ENCODE peak calls at places on chromosomes 1 and 21, in six cellular contexts. A is ovary, W is A549, K is neural progenitor cell, U is keratinocyte, N is Peyer's patch. T is an unnamed sample.

GRCh38 chr1:11841245-11842153 is 6.1 kb downstream of the NPPA start:
- DNase-seq in K (no peak), N (no peak), W (no peak), U (no peak), A (no peak), T (no peak)

GRCh38 chr1:204506091-204506968 is 9.9 kb upstream of the MDM4 start:
- DNase-seq in A (peak; percentile 76), N (no peak), W (peak; percentile 62), U (peak; percentile 83), K (peak; percentile 88), T (peak; percentile 60)

GRCh38 chr1:61496501-61496900 is 228.4 kb downstream of the TM2D1 start:
- DNase-seq in U (peak; percentile 67), N (no peak), W (peak; percentile 46), K (no peak), A (no peak), T (peak; percentile 56)

GRCh38 chr21:31136891-31137290 is 98.6 kb upstream of the KRTAP19-8 start:
- DNase-seq in A (no peak), K (no peak), N (no peak), W (no peak), U (no peak), T (no peak)

GRCh38 chr1:185894806-185895205 is 160.6 kb downstream of the HMCN1 start:
- DNase-seq in N (no peak), W (no peak), A (no peak), U (no peak), K (no peak), T (no peak)

GRCh38 chr1:193569696-193570269 is 383.4 kb upstream of the B3GALT2 start:
- DNase-seq in U (peak; percentile 4), K (no peak), A (no peak), N (no peak), W (no peak), T (no peak)

GRCh38 chr1:7116001-7116400 is 330.7 kb downstream of the CAMTA1 start:
- DNase-seq in N (no peak), A (no peak), W (no peak), U (no peak), K (no peak), T (no peak)

GRCh38 chr1:190205713-190206112 is 272.0 kb downstream of the BRINP3 start:
- DNase-seq in K (no peak), W (no peak), A (no peak), N (no peak), U (no peak), T (no peak)

GRCh38 chr1:111909010-111909409 is 80.5 kb downstream of the KCND3 start:
- DNase-seq in K (peak; percentile 58), N (no peak), W (no peak), A (no peak), U (no peak), T (no peak)

GRCh38 chr1:109181085-109181806 is 32.5 kb upstream of the SARS1 start:
- DNase-seq in N (no peak), K (no peak), U (no peak), W (peak; percentile 69), A (no peak), T (no peak)

GRCh38 chr1:94093996-94094395 is 27.0 kb downstream of the ABCA4 start:
- DNase-seq in A (no peak), W (no peak), K (no peak), N (no peak), U (no peak), T (no peak)

GRCh38 chr21:35178098-35178497 is 129.0 kb upstream of the RUNX1 start:
- DNase-seq in A (no peak), K (no peak), W (no peak), N (no peak), U (no peak), T (no peak)

GRCh38 chr1:233114159-233114558 is 163.7 kb downstream of the NTPCR start:
- DNase-seq in A (no peak), K (no peak), W (peak; percentile 8), N (no peak), U (no peak), T (peak; percentile 64)

GRCh38 chr1:24322636-24323177 is 3.5 kb downstream of the GRHL3 start:
- DNase-seq in N (no peak), W (no peak), K (no peak), A (no peak), U (no peak), T (no peak)

GRCh38 chr1:150902751-150903150 is 15.8 kb downstream of the CTXND2 start:
- DNase-seq in K (no peak), A (no peak), N (no peak), U (no peak), W (no peak), T (no peak)

GRCh38 chr1:61636814-61637213 is 88.1 kb downstream of the TM2D1 start:
- DNase-seq in W (no peak), K (no peak), N (no peak), A (no peak), U (no peak), T (no peak)

GRCh38 chr1:228955691-228956090 is 220.4 kb downstream of the RHOU start:
- DNase-seq in W (no peak), K (no peak), U (no peak), A (no peak), N (no peak), T (no peak)

GRCh38 chr1:230507671-230508407 is 81.7 kb upstream of the PGBD5 start:
- DNase-seq in K (no peak), W (no peak), N (no peak), U (no peak), A (no peak), T (peak; percentile 70)

GRCh38 chr1:66533804-66534745 is at the start of gene SGIP1:
- DNase-seq in N (peak; percentile 51), K (peak; percentile 77), U (no peak), W (no peak), A (peak; percentile 51), T (no peak)

GRCh38 chr1:221994939-221995338 is 253.1 kb upstream of the DUSP10 start:
- DNase-seq in A (no peak), U (no peak), W (no peak), N (no peak), K (no peak), T (peak; percentile 57)

DNA sequence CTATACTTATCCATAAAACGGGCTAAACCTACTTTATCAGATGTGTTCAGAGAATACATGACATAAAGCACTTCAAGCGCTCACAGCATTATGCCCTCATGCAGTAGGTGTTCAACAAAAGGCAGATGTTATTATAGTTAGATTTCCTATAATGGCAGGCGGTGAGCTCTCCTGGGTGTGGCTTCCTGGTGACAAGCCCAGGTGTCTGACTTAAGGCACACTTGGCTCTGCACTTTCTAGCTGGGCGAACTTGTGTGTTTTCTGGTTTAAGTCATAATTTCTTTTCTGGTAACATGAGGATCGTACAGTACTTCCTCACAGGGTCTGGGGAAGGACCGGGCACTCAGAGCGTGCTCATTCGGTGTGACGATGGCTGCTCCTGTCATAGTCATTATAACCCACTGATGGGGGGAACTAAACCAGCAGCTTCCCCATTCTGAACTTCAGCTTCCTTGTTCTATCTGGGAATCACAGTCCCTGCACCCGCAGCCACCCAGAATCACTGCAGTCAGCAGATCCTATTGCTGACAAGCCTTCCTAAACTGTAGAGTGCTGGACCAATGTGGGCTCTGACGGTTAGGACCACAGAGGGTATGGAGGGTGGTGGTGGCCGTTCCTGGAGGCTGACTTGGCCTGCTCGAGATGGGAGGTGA is 52.8 kb downstream of the IGSF21 start:
- DNase-seq in K (no peak), N (no peak), A (no peak), W (no peak), U (no peak), T (no peak)
- H3K27ac ChIP-seq in K (no peak overlapping the region), N (peak overlapping the region; percentile 52), A (no peak overlapping the region), W (no peak overlapping the region), U (no peak overlapping the region), T (no peak overlapping the region)

GRCh38 chr1:8204823-8205222 is 113.1 kb upstream of the SLC45A1 start:
- DNase-seq in U (no peak), K (no peak), N (no peak), A (no peak), W (no peak), T (no peak)

GRCh38 chr1:8201331-8201861 is 116.5 kb upstream of the SLC45A1 start:
- DNase-seq in N (no peak), A (no peak), W (peak; percentile 22), K (peak; percentile 20), U (no peak), T (no peak)

GRCh38 chr1:8203551-8203950 is 114.4 kb upstream of the SLC45A1 start:
- DNase-seq in A (no peak), U (no peak), N (no peak), K (no peak), W (no peak), T (no peak)

GRCh38 chr1:8202182-8202905 is 115.6 kb upstream of the SLC45A1 start:
- DNase-seq in K (peak; percentile 47), N (peak; percentile 60), U (no peak), W (peak; percentile 78), A (peak; percentile 83), T (peak; percentile 73)

DNA sequence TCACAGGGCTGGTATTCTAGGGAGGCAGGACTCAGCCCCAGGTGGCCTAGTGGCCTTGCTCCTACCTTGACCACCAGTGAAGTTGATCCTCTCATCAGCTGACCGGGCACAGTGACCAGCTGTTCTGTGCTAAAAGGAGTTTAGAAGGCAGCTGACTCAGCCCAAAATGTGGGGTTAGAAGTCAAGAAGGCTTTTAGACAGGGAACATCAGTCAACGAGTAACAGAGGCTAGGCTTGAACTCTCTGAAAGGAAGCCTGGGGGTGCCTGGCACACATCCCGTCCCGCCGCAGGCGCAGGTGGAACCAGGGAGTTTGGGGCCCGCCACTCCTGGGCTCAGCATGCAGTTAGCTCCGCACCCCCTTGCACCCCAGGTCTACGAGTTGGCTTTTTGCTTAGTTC is 114.9 kb upstream of the SLC45A1 start:
- DNase-seq in U (no peak), A (peak; percentile 45), W (no peak), N (no peak), K (no peak), T (no peak)
- H3K27ac ChIP-seq in U (no peak overlapping the region), A (peak overlapping the region; percentile 96), W (peak overlapping the region; percentile 98), N (peak overlapping the region; percentile 56), K (no peak overlapping the region), T (peak overlapping the region; percentile 96)

GRCh38 chr1:8870605-8871538 is 7.6 kb downstream of the ENO1 start:
- DNase-seq in N (no peak), K (no peak), U (no peak), A (no peak), W (no peak), T (no peak)
- H3K27ac ChIP-seq in N (peak overlapping the region; percentile 74), K (no peak overlapping the region), U (peak overlapping the region; percentile 7), A (no peak overlapping the region), W (peak overlapping the region; percentile 99), T (peak overlapping the region; percentile 98)

DNA sequence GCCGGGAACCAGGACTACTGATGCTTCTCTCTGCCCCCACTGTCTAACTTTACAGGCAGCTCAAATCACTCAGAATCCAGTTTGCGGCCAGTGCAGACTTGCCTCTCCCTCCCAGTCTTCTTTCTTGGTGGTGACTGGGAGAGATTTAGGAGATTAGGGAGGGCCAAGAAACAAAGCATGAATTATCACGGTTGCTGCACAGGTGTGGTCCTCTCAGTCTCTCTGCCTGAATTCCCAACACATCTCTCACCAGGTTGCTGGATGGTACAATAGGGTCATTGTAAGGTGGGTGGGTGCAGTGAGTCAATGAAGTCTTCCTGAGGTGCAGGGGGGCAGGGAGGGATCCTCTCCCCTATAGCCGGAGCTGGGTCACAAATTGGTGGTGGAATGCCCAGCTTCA is 12.6 kb downstream of the S100A11 start:
- DNase-seq in N (no peak), A (no peak), W (no peak), U (no peak), K (peak; percentile 65), T (peak; percentile 98)
- H3K27ac ChIP-seq in N (no peak overlapping the region), A (no peak overlapping the region), W (no peak overlapping the region), U (peak overlapping the region; percentile 97), K (no peak overlapping the region), T (peak overlapping the region; percentile 98)

GRCh38 chr1:26094076-26094669 is 17.5 kb upstream of the PDIK1L start:
- DNase-seq in K (no peak), N (no peak), W (no peak), A (no peak), U (no peak), T (no peak)
- H3K27ac ChIP-seq in K (no peak overlapping the region), N (no peak overlapping the region), W (no peak overlapping the region), A (no peak overlapping the region), U (no peak overlapping the region), T (no peak overlapping the region)

T was measured in epithelial cell of prostate.